ENCODE peak calls at places on chromosome 3, in four cellular contexts. Z, I, B and N are unnamed samples.

GRCh38 chr3:74591946-74592345 is 22.5 kb downstream of the CNTN3 start:
- DNase-seq in Z (no peak), I (no peak), B (no peak), N (no peak)

GRCh38 chr3:156643729-156644389 is 30.5 kb upstream of the TIPARP start:
- DNase-seq in Z (no peak), I (no peak), B (peak; percentile 22), N (peak; percentile 40)

GRCh38 chr3:152558386-152558785 is 276.5 kb upstream of the P2RY1 start:
- DNase-seq in Z (no peak), I (no peak), B (no peak), N (no peak)

GRCh38 chr3:184601576-184602405 is 40.2 kb downstream of the EPHB3 start:
- DNase-seq in Z (peak; percentile 65), I (no peak), B (no peak), N (no peak)

GRCh38 chr3:136838641-136839555 is 20.0 kb downstream of the SLC35G2 start:
- DNase-seq in Z (no peak), I (no peak), B (no peak), N (no peak)

GRCh38 chr3:160885791-160886286 is 129.8 kb downstream of the PPM1L start:
- DNase-seq in Z (peak; percentile 79), I (no peak), B (no peak), N (no peak)

GRCh38 chr3:152192050-152192449 is 76.7 kb upstream of the MBNL1 start:
- DNase-seq in Z (no peak), I (no peak), B (no peak), N (no peak)

GRCh38 chr3:124504332-124505059 is 225.8 kb upstream of the UMPS start:
- DNase-seq in Z (no peak), I (no peak), B (no peak), N (no peak)

GRCh38 chr3:152524198-152525140 is 255.7 kb downstream of the MBNL1 start:
- DNase-seq in Z (peak; percentile 57), I (no peak), B (peak; percentile 23), N (peak; percentile 15)

GRCh38 chr3:29822051-29822450 is 541.2 kb downstream of the RBMS3 start:
- DNase-seq in Z (no peak), I (no peak), B (no peak), N (no peak)

GRCh38 chr3:56937580-56937979 is 122.9 kb upstream of the SPATA12 start:
- DNase-seq in Z (no peak), I (no peak), B (no peak), N (no peak)

GRCh38 chr3:69671082-69671952 is 67.9 kb upstream of the MITF start:
- DNase-seq in Z (no peak), I (peak; percentile 60), B (peak; percentile 55), N (peak; percentile 60)

GRCh38 chr3:117618462-117618861 is 908.9 kb downstream of the TUSC7 start:
- DNase-seq in Z (no peak), I (no peak), B (no peak), N (no peak)

GRCh38 chr3:73432021-73432722 is 192.6 kb downstream of the PDZRN3 start:
- DNase-seq in Z (peak; percentile 61), I (peak; percentile 42), B (peak; percentile 52), N (peak; percentile 43)

GRCh38 chr3:105518806-105519418 is 152.2 kb downstream of the ALCAM start:
- DNase-seq in Z (peak; percentile 53), I (peak; percentile 19), B (peak; percentile 43), N (peak; percentile 44)

GRCh38 chr3:150544040-150544439 is 2.3 kb downstream of the SERP1 start:
- DNase-seq in Z (no peak), I (no peak), B (no peak), N (no peak)

GRCh38 chr3:139309880-139310279 is 33.9 kb upstream of the MRPS22 start:
- DNase-seq in Z (no peak), I (no peak), B (no peak), N (no peak)

GRCh38 chr3:113912551-113913246 is 35.1 kb upstream of the ZDHHC23 start:
- DNase-seq in Z (peak; percentile 76), I (peak; percentile 24), B (peak; percentile 58), N (peak; percentile 58)

GRCh38 chr3:101011086-101011485 is 17.9 kb upstream of the ABI3BP start:
- DNase-seq in Z (no peak), I (no peak), B (no peak), N (no peak)

GRCh38 chr3:48429416-48430358 is at the start of gene PLXNB1:
- DNase-seq in Z (peak; percentile 95), I (peak; percentile 42), B (peak; percentile 88), N (peak; percentile 90)
- TF ChIP-seq CTCF in Z (no peak), I (no peak), B (no peak), N (no peak)

GRCh38 chr3:66423791-66424190 is 77.0 kb downstream of the LRIG1 start:
- DNase-seq in Z (no peak), I (no peak), B (no peak), N (no peak)
- TF ChIP-seq CTCF in Z (no peak), I (no peak), B (no peak), N (no peak)

GRCh38 chr3:42581709-42582473 is at the start of gene SEC22C:
- DNase-seq in Z (peak; percentile 99), I (peak; percentile 96), B (peak; percentile 98), N (peak; percentile 98)

GRCh38 chr3:42578054-42578453 is 3.7 kb downstream of the SEC22C start:
- DNase-seq in Z (no peak), I (no peak), B (no peak), N (no peak)

GRCh38 chr3:42581400-42581708 is 413 bp downstream of the SEC22C start:
- DNase-seq in Z (no peak), I (no peak), B (no peak), N (no peak)

GRCh38 chr3:42582474-42583070 is 805 bp upstream of the SEC22C start:
- DNase-seq in Z (no peak), I (no peak), B (no peak), N (no peak)
- TF ChIP-seq CTCF in Z (peak; percentile 46), I (no peak), B (no peak), N (no peak)

DNA sequence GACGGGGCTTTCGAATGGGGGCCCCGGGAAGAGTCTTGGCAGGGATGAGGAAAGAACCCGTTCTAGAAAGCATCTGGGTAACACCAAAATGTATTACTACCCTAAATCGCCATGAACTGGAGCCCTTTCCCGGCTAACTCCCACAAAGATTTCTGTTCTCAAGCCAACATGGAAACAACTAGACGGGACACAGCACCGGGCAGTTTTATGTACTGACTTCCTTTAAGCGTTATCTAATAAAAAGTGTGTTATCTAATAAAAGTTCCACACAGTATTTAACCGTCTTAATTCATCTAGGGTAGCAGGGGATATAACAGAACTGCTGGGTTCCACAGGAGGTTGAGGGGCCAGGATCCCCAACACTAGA is 308 bp upstream of the C3orf62 start:
- DNase-seq in Z (no peak), I (no peak), B (no peak), N (no peak)
- TF ChIP-seq CTCF in Z (no peak), I (no peak), B (no peak), N (no peak)

GRCh38 chr3:39727415-39727814 is 82.0 kb upstream of the MYRIP start:
- DNase-seq in Z (peak; percentile 67), I (no peak), B (no peak), N (no peak)
- TF ChIP-seq CTCF in Z (peak; percentile 66), I (no peak), B (no peak), N (no peak)

GRCh38 chr3:169836942-169837275 is 24.2 kb upstream of the LRRC34 start:
- DNase-seq in Z (no peak), I (no peak), B (no peak), N (no peak)
- TF ChIP-seq CTCF in Z (no peak), I (no peak), B (no peak), N (no peak)

GRCh38 chr3:43559961-43560360 is 61.9 kb downstream of the ANO10 start:
- DNase-seq in Z (no peak), I (no peak), B (no peak), N (no peak)
- TF ChIP-seq CTCF in Z (peak; percentile 47), I (no peak), B (no peak), N (no peak)

DNA sequence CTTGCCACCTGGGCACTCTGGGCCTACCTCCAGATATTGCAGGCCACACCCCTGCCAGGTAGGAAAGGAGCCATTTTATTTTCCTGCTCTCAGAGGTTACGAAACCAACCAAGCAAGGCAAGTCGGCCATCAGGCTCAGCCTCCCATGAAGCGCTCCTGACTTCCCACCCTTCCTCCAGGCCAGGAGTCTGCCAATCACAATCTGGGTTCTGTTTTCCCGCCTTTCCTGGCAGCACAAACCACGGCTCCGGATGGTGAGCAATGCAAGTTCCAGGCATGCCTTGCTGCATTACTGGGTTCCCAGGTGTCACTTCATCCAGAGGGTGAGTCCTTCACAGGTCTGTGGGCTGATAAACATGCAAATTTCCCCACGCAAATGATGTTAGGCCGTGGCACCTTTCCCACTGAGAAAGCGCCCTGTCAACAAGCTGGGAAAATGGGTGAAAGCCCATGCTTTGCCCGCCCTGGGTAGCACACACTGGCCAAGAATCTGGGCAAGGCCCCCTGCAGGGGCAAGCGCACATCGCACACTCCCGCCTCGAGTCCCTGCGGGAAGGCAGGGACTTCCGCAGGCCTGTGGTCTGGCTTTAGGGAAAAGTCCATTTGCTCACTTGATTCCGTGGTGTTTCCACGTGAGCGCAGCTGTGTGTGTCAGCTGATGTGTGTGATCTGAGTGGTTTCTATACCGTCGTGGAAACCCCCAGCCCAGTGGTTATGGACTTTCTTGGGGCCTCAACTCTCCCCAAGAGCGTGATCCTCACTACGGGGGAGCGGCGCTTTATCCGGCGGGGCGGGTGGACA is 61.6 kb upstream of the RYK start:
- DNase-seq in Z (peak; percentile 76), I (no peak), B (peak; percentile 31), N (peak; percentile 55)
- TF ChIP-seq CTCF in Z (peak; percentile 71), I (no peak), B (no peak), N (no peak)